ENCODE peak calls at places on chromosomes 1 and 21, in nine cellular contexts. G is GM23248, O is H9, S is fibroblast of lung, T is HepG2, D is trophoblast cell, J is MM.1S, A is OCI-LY7, P is SK-N-SH. E is an unnamed sample.
A peak's percentile ranks its signal among the peaks of the same experiment; 100 is the strongest.

GRCh38 chr1:14842891-14843290 is 244.4 kb downstream of the KAZN start:
- DNase-seq in G (no peak), O (no peak), S (peak; percentile 58), T (no peak), D (no peak), J (no peak), A (no peak), P (no peak), E (no peak)

GRCh38 chr1:184287001-184287400 is 99.8 kb upstream of the C1orf21 start:
- DNase-seq in G (no peak), O (no peak), S (peak; percentile 36), T (no peak), D (peak; percentile 26), J (no peak), A (peak; percentile 23), P (no peak), E (no peak)

GRCh38 chr1:51623450-51623849 is 6.6 kb downstream of the OSBPL9 start:
- DNase-seq in G (no peak), O (no peak), S (no peak), T (no peak), D (no peak), J (no peak), A (no peak), P (no peak), E (no peak)

GRCh38 chr1:155931332-155932038 is 2.7 kb downstream of the KHDC4 start:
- DNase-seq in G (peak; percentile 56), O (no peak), S (peak; percentile 55), T (no peak), D (no peak), J (peak; percentile 52), A (no peak), P (no peak), E (no peak)

GRCh38 chr21:44353200-44353970 is at the start of gene TRPM2:
- DNase-seq in G (peak; percentile 37), O (no peak), S (no peak), T (no peak), D (peak; percentile 44), J (no peak), A (peak; percentile 73), P (no peak), E (no peak)

GRCh38 chr1:95084317-95085176 is 11.8 kb upstream of the ALG14 start:
- DNase-seq in G (peak; percentile 38), O (peak; percentile 49), S (peak; percentile 17), T (peak; percentile 80), D (peak; percentile 26), J (no peak), A (peak; percentile 59), P (peak; percentile 61), E (no peak)

GRCh38 chr1:52904590-52905375 is 16.8 kb downstream of the ECHDC2 start:
- DNase-seq in G (peak; percentile 57), O (peak; percentile 81), S (peak; percentile 15), T (no peak), D (no peak), J (no peak), A (peak; percentile 58), P (peak; percentile 88), E (no peak)

GRCh38 chr1:75630004-75630403 is 19.1 kb upstream of the SLC44A5 start:
- DNase-seq in G (no peak), O (peak; percentile 47), S (no peak), T (no peak), D (no peak), J (no peak), A (no peak), P (no peak), E (no peak)

GRCh38 chr1:172658871-172659453 is at the start of gene FASLG:
- DNase-seq in G (no peak), O (no peak), S (no peak), T (no peak), D (no peak), J (no peak), A (no peak), P (no peak), E (no peak)

GRCh38 chr1:14003552-14003951 is 303.6 kb downstream of the PRDM2 start:
- DNase-seq in G (no peak), O (no peak), S (no peak), T (no peak), D (no peak), J (peak; percentile 68), A (no peak), P (no peak), E (no peak)

GRCh38 chr21:46185717-46186116 is 1.5 kb upstream of the SPATC1L start:
- DNase-seq in G (no peak), O (no peak), S (no peak), T (no peak), D (no peak), J (peak; percentile 30), A (no peak), P (no peak), E (no peak)

GRCh38 chr1:28936528-28936927 is 22.2 kb downstream of the EPB41 start:
- DNase-seq in G (no peak), O (no peak), S (no peak), T (no peak), D (no peak), J (no peak), A (no peak), P (no peak), E (no peak)

GRCh38 chr1:2408859-2409276 is 3.5 kb downstream of the PEX10 start:
- DNase-seq in G (no peak), O (no peak), S (no peak), T (no peak), D (no peak), J (no peak), A (no peak), P (no peak), E (no peak)

GRCh38 chr1:185541861-185542260 is 192.3 kb upstream of the HMCN1 start:
- DNase-seq in G (peak; percentile 40), O (no peak), S (peak; percentile 73), T (no peak), D (peak; percentile 46), J (no peak), A (no peak), P (no peak), E (no peak)

GRCh38 chr1:116679091-116679827 is 11.7 kb upstream of the IGSF3 start:
- DNase-seq in G (no peak), O (no peak), S (no peak), T (no peak), D (no peak), J (no peak), A (no peak), P (peak; percentile 61), E (no peak)

GRCh38 chr1:244347942-244348341 is 103.8 kb downstream of the ADSS2 start:
- DNase-seq in G (peak; percentile 63), O (no peak), S (peak; percentile 24), T (no peak), D (no peak), J (no peak), A (no peak), P (no peak), E (no peak)

GRCh38 chr21:25956993-25957714 is 213.4 kb downstream of the APP start:
- DNase-seq in G (peak; percentile 84), O (no peak), S (peak; percentile 80), T (no peak), D (no peak), J (no peak), A (no peak), P (no peak), E (no peak)

GRCh38 chr1:3910049-3910731 is 10.1 kb upstream of the C1orf174 start:
- DNase-seq in G (no peak), O (no peak), S (no peak), T (no peak), D (no peak), J (no peak), A (peak; percentile 97), P (no peak), E (no peak)

DNA sequence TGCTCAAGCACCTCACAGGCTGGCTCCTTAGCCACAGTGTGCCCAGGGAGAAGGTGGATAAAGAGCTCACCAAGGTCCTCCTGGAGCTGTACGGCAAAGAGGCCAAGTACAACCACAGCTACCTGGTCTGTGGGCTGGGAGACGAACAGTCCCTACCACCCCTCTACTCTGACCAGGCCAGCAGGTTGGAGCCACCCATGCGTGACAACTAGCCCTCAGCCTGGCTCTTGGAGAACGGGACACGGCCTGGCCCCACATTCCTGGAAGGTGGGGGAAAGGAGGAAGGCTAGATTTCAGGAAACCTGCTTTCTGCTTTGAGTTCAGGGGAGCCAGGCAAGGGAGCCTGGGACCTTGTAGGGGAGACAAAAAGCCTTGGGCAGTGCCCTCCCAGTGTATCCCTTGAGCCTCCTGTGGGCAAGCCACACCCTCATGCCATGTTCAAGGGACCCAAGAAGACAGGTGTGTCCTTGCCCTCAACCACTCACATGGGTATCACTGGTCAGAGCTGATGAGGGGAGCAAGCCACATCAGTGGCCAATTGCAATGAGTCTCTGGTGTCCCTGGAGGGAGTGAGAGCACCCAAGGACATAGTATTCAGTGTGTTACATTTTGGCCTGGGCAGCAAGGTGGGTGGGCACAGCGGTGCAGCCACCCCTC is 27.6 kb downstream of the LUZP1 start:
- DNase-seq in G (no peak), O (no peak), S (no peak), T (no peak), D (no peak), J (no peak), A (no peak), P (no peak), E (no peak)
- H3K79me2 ChIP-seq in G (peaks cover 99% of the 10 kb centered on the region), O (peaks cover 22% of the 10 kb centered on the region), S (peaks cover 25% of the 10 kb centered on the region), T (peaks cover 72% of the 10 kb centered on the region), D (peaks cover 16% of the 10 kb centered on the region), J (no peaks in the 10 kb centered on the region), A (no peaks in the 10 kb centered on the region), P (peaks cover 97% of the 10 kb centered on the region), E (peaks cover 98% of the 10 kb centered on the region)

GRCh38 chr1:45828841-45829240 is 25.4 kb downstream of the MAST2 start:
- DNase-seq in G (no peak), O (no peak), S (no peak), T (no peak), D (no peak), J (no peak), A (no peak), P (no peak), E (no peak)
- H3K4me1 ChIP-seq in G (no peaks in the 10 kb centered on the region), O (no peaks in the 10 kb centered on the region), S (no peaks in the 10 kb centered on the region), T (peaks cover 11% of the 10 kb centered on the region), D (no peaks in the 10 kb centered on the region), J (no peaks in the 10 kb centered on the region), A (peaks cover 37% of the 10 kb centered on the region), P (no peaks in the 10 kb centered on the region), E (no peaks in the 10 kb centered on the region)

GRCh38 chr1:182217967-182218366 is 156.5 kb upstream of the ZNF648 start:
- DNase-seq in G (peak; percentile 59), O (no peak), S (no peak), T (no peak), D (no peak), J (no peak), A (no peak), P (no peak), E (peak; percentile 87)
- H3K79me2 ChIP-seq in G (no peaks in the 10 kb centered on the region), O (no peaks in the 10 kb centered on the region), S (no peaks in the 10 kb centered on the region), T (no peaks in the 10 kb centered on the region), D (no peaks in the 10 kb centered on the region), J (no peaks in the 10 kb centered on the region), A (no peaks in the 10 kb centered on the region), P (no peaks in the 10 kb centered on the region), E (no peaks in the 10 kb centered on the region)

DNA sequence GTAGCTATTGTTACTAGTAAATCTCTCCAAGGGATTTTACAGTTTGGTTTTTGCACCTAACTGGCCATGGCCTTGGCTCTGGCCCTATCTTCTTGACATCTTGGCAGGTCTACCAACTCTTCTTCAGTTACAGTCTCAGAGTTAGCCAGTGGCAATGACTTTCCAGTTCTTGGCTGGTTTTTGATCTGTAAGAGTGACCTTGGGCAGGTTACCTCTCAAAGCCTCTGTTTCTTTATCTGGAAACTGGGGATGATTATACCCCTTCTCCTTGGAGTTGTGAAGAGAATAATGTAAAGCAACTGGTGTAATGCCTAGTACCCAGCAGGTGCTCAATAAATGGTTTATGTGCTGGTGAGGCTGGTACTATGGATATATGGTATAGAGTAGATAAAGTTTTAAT is 6.7 kb downstream of the PHGDH start:
- DNase-seq in G (no peak), O (no peak), S (no peak), T (no peak), D (no peak), J (no peak), A (no peak), P (no peak), E (no peak)
- H3K4me1 ChIP-seq in G (peaks cover 23% of the 10 kb centered on the region), O (peaks cover 22% of the 10 kb centered on the region), S (no peaks in the 10 kb centered on the region), T (peaks cover 99% of the 10 kb centered on the region), D (peaks cover 29% of the 10 kb centered on the region), J (no peaks in the 10 kb centered on the region), A (peaks cover 29% of the 10 kb centered on the region), P (peaks cover 19% of the 10 kb centered on the region), E (peaks cover 21% of the 10 kb centered on the region)

E was measured in keratinocyte.